ENCODE peak calls at places on chromosome 9, in four cellular contexts. W, V, T and Z are unnamed samples.

GRCh38 chr9:109087795-109088194 is 32.0 kb downstream of the TMEM245 start:
- DNase-seq in T (no peak), V (no peak), W (no peak), Z (no peak)

GRCh38 chr9:105447386-105447813 is 434 bp upstream of the FSD1L start:
- DNase-seq in T (no peak), W (no peak), V (peak), Z (no peak)

GRCh38 chr9:84668204-84669007 is 1.1 kb upstream of the NTRK2 start:
- DNase-seq in V (peak), W (peak), T (peak), Z (peak)

GRCh38 chr9:134670042-134670525 is 28.5 kb downstream of the COL5A1 start:
- DNase-seq in W (peak), T (peak), V (no peak), Z (no peak)

GRCh38 chr9:109315889-109316640 is 4.8 kb downstream of the EPB41L4B start:
- DNase-seq in V (peak), T (no peak), W (peak), Z (no peak)

GRCh38 chr9:109320734-109321448 is at the start of gene EPB41L4B:
- DNase-seq in T (peak), V (peak), W (peak), Z (peak)

GRCh38 chr9:95373765-95374435 is 56.4 kb upstream of the FANCC start:
- DNase-seq in T (no peak), W (no peak), V (no peak), Z (no peak)

GRCh38 chr9:131575946-131576853 is 30.9 kb downstream of the PRRT1B start:
- DNase-seq in T (no peak), W (no peak), V (no peak), Z (no peak)

GRCh38 chr9:126471084-126471611 is 142.6 kb upstream of the LMX1B start:
- DNase-seq in T (peak), W (no peak), V (no peak), Z (no peak)

GRCh38 chr9:130913599-130914416 is 17.2 kb upstream of the QRFP start:
- DNase-seq in V (no peak), W (no peak), T (no peak), Z (no peak)

GRCh38 chr9:99490736-99491135 is 268.7 kb downstream of the SEC61B start:
- DNase-seq in T (peak), V (no peak), W (no peak), Z (no peak)

GRCh38 chr9:105173306-105173705 is 71.1 kb upstream of the SLC44A1 start:
- DNase-seq in T (no peak), V (no peak), W (no peak), Z (no peak)

GRCh38 chr9:136992819-136993369 is 672 bp downstream of the PAXX start:
- DNase-seq in W (no peak), V (no peak), T (no peak), Z (no peak)
- TF ChIP-seq CTCF in W (no peak), V (no peak), T (no peak), Z (no peak)

GRCh38 chr9:35072461-35073275 is at the start of gene VCP:
- DNase-seq in T (peak), W (peak), V (peak), Z (peak)
- TF ChIP-seq CTCF in T (no peak), W (no peak), V (no peak), Z (no peak)

GRCh38 chr9:14347408-14348224 is 33.7 kb upstream of the NFIB start:
- DNase-seq in W (peak), V (peak), T (no peak), Z (no peak)
- TF ChIP-seq CTCF in W (no peak), V (peak), T (peak), Z (no peak)

GRCh38 chr9:133394687-133395271 is 18.6 kb downstream of the STKLD1 start:
- DNase-seq in V (no peak), T (no peak), W (no peak), Z (no peak)

GRCh38 chr9:133400292-133400691 is 17.5 kb downstream of the REXO4 start:
- DNase-seq in T (no peak), W (no peak), V (no peak), Z (no peak)

GRCh38 chr9:133397370-133397769 is 20.4 kb downstream of the REXO4 start:
- DNase-seq in W (no peak), T (no peak), V (no peak), Z (no peak)

GRCh38 chr9:133397895-133398294 is 19.9 kb downstream of the REXO4 start:
- DNase-seq in V (no peak), W (no peak), T (no peak), Z (no peak)

DNA sequence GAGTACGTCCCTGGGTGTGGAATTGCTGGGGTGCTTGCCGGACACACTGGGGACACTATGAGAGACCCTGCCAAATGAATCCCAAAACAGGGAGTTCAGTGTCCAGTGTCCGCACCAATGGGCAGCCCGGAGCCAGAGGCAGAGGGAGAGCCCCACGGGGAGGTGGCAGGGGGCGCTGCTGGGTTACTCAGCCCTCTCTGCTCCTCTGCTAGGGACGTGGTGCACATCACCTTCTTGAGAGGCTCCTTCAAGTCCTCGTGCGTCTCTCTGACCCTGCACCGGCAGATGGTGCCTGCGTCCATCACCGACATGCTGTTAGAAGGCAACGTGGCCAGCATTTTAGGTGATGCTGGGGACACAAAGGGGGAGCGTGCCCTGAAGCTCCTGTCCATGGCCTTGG is 20.8 kb downstream of the STKLD1 start:
- DNase-seq in T (peak), V (peak), W (no peak), Z (peak)
- TF ChIP-seq CTCF in T (peak), V (peak), W (no peak), Z (peak)

GRCh38 chr9:73565833-73566465 is 414.3 kb downstream of the ANXA1 start:
- DNase-seq in T (peak), V (peak), W (no peak), Z (no peak)
- TF ChIP-seq CTCF in T (peak), V (peak), W (no peak), Z (peak)